ENCODE peak calls at places on chromosomes 13 and 19, in seven cellular contexts. Y is BJ; B is EL; Q is IMR-90; V is NCI-H1436 treated with DMSO at 0.1 percent for 48 hours; R is T-helper 22 cell; F is activated naive CD8-positive, alpha-beta T cell treated with anti-CD3 and anti-CD28 coated beads for 36 hours. C is an unnamed sample.

GRCh38 chr19:48090281-48090802 is 20.3 kb downstream of the PLA2G4C start:
- DNase-seq in V (no peak), F (no peak), R (no peak), B (peak), Q (no peak), Y (peak), C (no peak)

GRCh38 chr19:45097776-45098520 is 5.0 kb downstream of the PPP1R37 start:
- DNase-seq in V (no peak), F (no peak), Y (peak), R (no peak), B (peak), Q (peak), C (no peak)

GRCh38 chr19:8631425-8631819 is 989 bp downstream of the NFILZ start:
- DNase-seq in R (no peak), B (peak), V (no peak), Y (no peak), F (no peak), Q (peak), C (no peak)

GRCh38 chr13:99384468-99384867 is 77.3 kb upstream of the GPR183 start:
- DNase-seq in V (no peak), R (no peak), B (no peak), Q (no peak), F (peak), Y (no peak), C (peak)

GRCh38 chr13:107324416-107325204 is 756.7 kb upstream of the ARGLU1 start:
- DNase-seq in F (no peak), Y (no peak), V (no peak), R (no peak), Q (peak), B (no peak), C (no peak)

GRCh38 chr19:41449079-41449864 is 6.3 kb downstream of the ERICH4 start:
- DNase-seq in B (peak), Y (no peak), R (peak), Q (peak), F (peak), V (no peak), C (peak)

GRCh38 chr13:51534075-51534817 is 50.0 kb upstream of the WDFY2 start:
- DNase-seq in V (no peak), R (no peak), Y (no peak), Q (no peak), F (peak), B (no peak), C (peak)

GRCh38 chr13:25971499-25972145 is 80.2 kb downstream of the SHISA2 start:
- DNase-seq in R (peak), B (no peak), F (no peak), V (no peak), Y (no peak), Q (no peak), C (peak)

GRCh38 chr13:98496239-98496668 is 80.7 kb downstream of the STK24 start:
- DNase-seq in R (no peak), Q (peak), F (no peak), B (no peak), Y (no peak), V (no peak), C (no peak)

GRCh38 chr13:101751488-101751887 is 299.0 kb downstream of the ITGBL1 start:
- DNase-seq in R (no peak), V (peak), Q (peak), B (peak), Y (peak), F (no peak), C (no peak)

GRCh38 chr13:36363464-36363863 is 17.3 kb upstream of the SPART start:
- DNase-seq in R (no peak), Y (no peak), B (no peak), F (no peak), V (no peak), Q (no peak), C (no peak)

GRCh38 chr19:20238025-20238623 is 71.1 kb downstream of the ZNF486 start:
- DNase-seq in V (peak), R (peak), F (peak), B (peak), Q (peak), Y (peak), C (peak)

GRCh38 chr13:74767031-74767430 is 632.8 kb upstream of the KLF12 start:
- DNase-seq in R (no peak), B (peak), F (no peak), Q (peak), V (no peak), Y (no peak), C (no peak)